ENCODE peak calls at places on chromosomes 7 and 10, in eight cellular contexts. One of them, this sample, is unnamed.

GRCh38 chr10:34297551-34298370 is 517.3 kb downstream of the PARD3 start:
- DNase-seq in SJCRH30: peak; percentile 57
- DNase-seq in neuronal stem cell: no peak
- DNase-seq in lower lobe of right lung: no peak
- DNase-seq in psoas muscle: no peak
- DNase-seq in Panc1: no peak
- DNase-seq in tibial nerve: no peak
- DNase-seq in colonic mucosa: peak; percentile 43
- DNase-seq in this sample: no peak

GRCh38 chr7:139292821-139293220 is 48.3 kb upstream of the FMC1 start:
- DNase-seq in psoas muscle: no peak
- DNase-seq in neuronal stem cell: no peak
- DNase-seq in colonic mucosa: no peak
- DNase-seq in SJCRH30: no peak
- DNase-seq in tibial nerve: no peak
- DNase-seq in Panc1: no peak
- DNase-seq in lower lobe of right lung: no peak
- DNase-seq in this sample: no peak

GRCh38 chr7:118974836-118975235 is 750.3 kb downstream of the ANKRD7 start:
- DNase-seq in SJCRH30: no peak
- DNase-seq in tibial nerve: no peak
- DNase-seq in lower lobe of right lung: no peak
- DNase-seq in colonic mucosa: no peak
- DNase-seq in neuronal stem cell: no peak
- DNase-seq in psoas muscle: no peak
- DNase-seq in Panc1: no peak
- DNase-seq in this sample: no peak

GRCh38 chr7:31971049-31971665 is 99.0 kb downstream of the PDE1C start:
- DNase-seq in neuronal stem cell: no peak
- DNase-seq in psoas muscle: no peak
- DNase-seq in SJCRH30: no peak
- DNase-seq in colonic mucosa: no peak
- DNase-seq in tibial nerve: no peak
- DNase-seq in lower lobe of right lung: no peak
- DNase-seq in Panc1: no peak
- DNase-seq in this sample: no peak

GRCh38 chr7:46930336-46930735 is 651.6 kb downstream of the TNS3 start:
- DNase-seq in colonic mucosa: no peak
- DNase-seq in lower lobe of right lung: no peak
- DNase-seq in tibial nerve: no peak
- DNase-seq in Panc1: peak; percentile 74
- DNase-seq in psoas muscle: peak; percentile 30
- DNase-seq in SJCRH30: no peak
- DNase-seq in neuronal stem cell: no peak
- DNase-seq in this sample: no peak

GRCh38 chr7:441713-442421 is 77.8 kb downstream of the PDGFA start:
- DNase-seq in psoas muscle: peak; percentile 56
- DNase-seq in lower lobe of right lung: no peak
- DNase-seq in colonic mucosa: no peak
- DNase-seq in tibial nerve: no peak
- DNase-seq in neuronal stem cell: no peak
- DNase-seq in SJCRH30: no peak
- DNase-seq in Panc1: no peak
- DNase-seq in this sample: no peak

GRCh38 chr7:16071246-16071857 is 350.0 kb downstream of the CRPPA start:
- DNase-seq in neuronal stem cell: peak; percentile 47
- DNase-seq in lower lobe of right lung: no peak
- DNase-seq in SJCRH30: no peak
- DNase-seq in psoas muscle: no peak
- DNase-seq in colonic mucosa: no peak
- DNase-seq in tibial nerve: no peak
- DNase-seq in Panc1: peak; percentile 39
- DNase-seq in this sample: no peak

GRCh38 chr7:31882187-31882586 is 188.0 kb downstream of the PDE1C start:
- DNase-seq in tibial nerve: no peak
- DNase-seq in neuronal stem cell: no peak
- DNase-seq in psoas muscle: no peak
- DNase-seq in SJCRH30: no peak
- DNase-seq in Panc1: no peak
- DNase-seq in lower lobe of right lung: no peak
- DNase-seq in colonic mucosa: no peak
- DNase-seq in this sample: no peak

GRCh38 chr7:131370523-131370968 is 42.9 kb downstream of the MKLN1 start:
- DNase-seq in tibial nerve: no peak
- DNase-seq in psoas muscle: no peak
- DNase-seq in Panc1: no peak
- DNase-seq in SJCRH30: peak; percentile 27
- DNase-seq in lower lobe of right lung: no peak
- DNase-seq in neuronal stem cell: no peak
- DNase-seq in colonic mucosa: no peak
- DNase-seq in this sample: no peak

GRCh38 chr7:33882040-33882800 is 23.1 kb upstream of the BMPER start:
- DNase-seq in neuronal stem cell: no peak
- DNase-seq in SJCRH30: no peak
- DNase-seq in Panc1: no peak
- DNase-seq in tibial nerve: no peak
- DNase-seq in colonic mucosa: peak; percentile 26
- DNase-seq in lower lobe of right lung: no peak
- DNase-seq in psoas muscle: peak; percentile 36
- DNase-seq in this sample: no peak

GRCh38 chr10:84783386-84783785 is 455.0 kb downstream of the CCSER2 start:
- DNase-seq in SJCRH30: no peak
- DNase-seq in tibial nerve: no peak
- DNase-seq in lower lobe of right lung: no peak
- DNase-seq in Panc1: peak; percentile 17
- DNase-seq in colonic mucosa: no peak
- DNase-seq in psoas muscle: no peak
- DNase-seq in neuronal stem cell: peak; percentile 39
- DNase-seq in this sample: no peak

GRCh38 chr7:158384746-158385145 is 202.9 kb downstream of the PTPRN2 start:
- DNase-seq in colonic mucosa: no peak
- DNase-seq in Panc1: no peak
- DNase-seq in SJCRH30: no peak
- DNase-seq in lower lobe of right lung: no peak
- DNase-seq in tibial nerve: no peak
- DNase-seq in neuronal stem cell: no peak
- DNase-seq in psoas muscle: no peak
- DNase-seq in this sample: no peak

GRCh38 chr7:72106405-72106804 is 305.7 kb downstream of the CALN1 start:
- DNase-seq in tibial nerve: no peak
- DNase-seq in lower lobe of right lung: no peak
- DNase-seq in neuronal stem cell: no peak
- DNase-seq in Panc1: no peak
- DNase-seq in psoas muscle: no peak
- DNase-seq in SJCRH30: no peak
- DNase-seq in colonic mucosa: no peak
- DNase-seq in this sample: no peak

GRCh38 chr7:110442386-110442837 is 648.5 kb upstream of the LRRN3 start:
- DNase-seq in neuronal stem cell: peak; percentile 21
- DNase-seq in psoas muscle: no peak
- DNase-seq in lower lobe of right lung: no peak
- DNase-seq in SJCRH30: peak; percentile 34
- DNase-seq in colonic mucosa: peak; percentile 17
- DNase-seq in tibial nerve: no peak
- DNase-seq in Panc1: peak; percentile 24
- DNase-seq in this sample: no peak

DNA sequence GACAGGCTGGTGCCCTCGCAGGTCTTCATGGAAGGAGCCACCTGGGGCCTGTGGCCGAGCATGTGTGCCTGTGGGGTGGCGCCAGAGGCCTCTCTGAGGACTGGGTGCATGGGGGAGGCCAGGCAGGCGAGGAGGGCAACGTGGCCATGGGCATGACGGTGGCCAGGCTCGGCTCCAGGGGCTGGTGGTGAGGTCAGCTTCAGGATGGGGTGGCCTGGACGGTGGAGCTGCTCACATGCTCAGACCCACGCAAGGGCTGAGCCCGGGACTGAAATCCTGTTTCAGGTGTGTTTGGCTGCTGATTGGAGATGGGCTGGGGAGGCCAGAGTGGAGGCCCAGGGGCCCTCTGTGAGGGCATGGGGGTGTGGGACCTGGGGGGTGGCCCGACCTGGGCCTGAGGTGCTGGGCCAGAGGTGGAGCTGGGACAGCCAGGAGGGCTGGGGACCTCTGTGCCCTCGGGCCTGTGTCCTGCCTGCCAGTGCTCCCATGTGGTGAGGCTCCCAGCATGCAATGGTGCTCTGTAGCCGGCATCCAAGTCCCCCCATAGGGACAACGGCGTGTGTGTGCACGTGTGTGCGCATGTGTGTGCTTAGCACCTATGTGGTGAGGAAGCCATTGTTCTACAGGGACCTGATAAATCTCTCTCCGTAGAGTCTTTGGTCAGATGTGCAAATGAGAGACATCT is 71.1 kb downstream of the INPP5A start:
- DNase-seq in Panc1: no peak
- DNase-seq in SJCRH30: no peak
- DNase-seq in colonic mucosa: no peak
- DNase-seq in psoas muscle: no peak
- DNase-seq in neuronal stem cell: no peak
- DNase-seq in tibial nerve: no peak
- DNase-seq in lower lobe of right lung: no peak
- DNase-seq in this sample: peak; percentile 10
- H3K4me1 ChIP-seq in Panc1: peaks cover 17% of the 10 kb centered on the region
- H3K4me1 ChIP-seq in SJCRH30: peaks cover 18% of the 10 kb centered on the region
- H3K4me1 ChIP-seq in colonic mucosa: no peaks in the 10 kb centered on the region
- H3K4me1 ChIP-seq in psoas muscle: peaks cover 20% of the 10 kb centered on the region
- H3K4me1 ChIP-seq in neuronal stem cell: no peaks in the 10 kb centered on the region
- H3K4me1 ChIP-seq in tibial nerve: peaks cover 13% of the 10 kb centered on the region
- H3K4me1 ChIP-seq in lower lobe of right lung: peaks cover 19% of the 10 kb centered on the region
- H3K4me1 ChIP-seq in this sample: no peaks in the 10 kb centered on the region

DNA sequence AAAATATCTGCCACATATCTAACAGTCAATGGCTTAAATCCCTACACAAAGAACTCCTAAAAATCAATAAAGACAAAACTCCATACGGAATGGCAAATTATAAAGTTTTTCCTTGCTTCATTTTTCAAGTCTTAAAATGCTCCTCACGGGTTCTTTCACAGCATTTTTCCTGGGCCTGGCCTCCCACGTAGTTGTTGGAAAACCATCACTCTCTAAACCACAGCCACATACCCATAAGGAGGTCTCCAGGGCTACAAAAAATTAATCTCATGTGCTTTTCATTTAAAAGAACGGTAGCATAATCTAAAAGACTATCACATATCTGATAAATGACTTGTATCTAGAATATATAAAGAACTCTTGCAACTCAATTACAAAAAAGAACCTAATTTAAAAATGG is 2.9 kb downstream of the COA1 start:
- DNase-seq in tibial nerve: no peak
- DNase-seq in SJCRH30: no peak
- DNase-seq in lower lobe of right lung: no peak
- DNase-seq in neuronal stem cell: no peak
- DNase-seq in psoas muscle: no peak
- DNase-seq in Panc1: no peak
- DNase-seq in colonic mucosa: no peak
- DNase-seq in this sample: no peak
- H3K4me1 ChIP-seq in tibial nerve: peaks cover 15% of the 10 kb centered on the region
- H3K4me1 ChIP-seq in SJCRH30: peaks cover 10% of the 10 kb centered on the region
- H3K4me1 ChIP-seq in lower lobe of right lung: peaks cover 21% of the 10 kb centered on the region
- H3K4me1 ChIP-seq in neuronal stem cell: peaks cover 2% of the 10 kb centered on the region
- H3K4me1 ChIP-seq in psoas muscle: peaks cover 50% of the 10 kb centered on the region
- H3K4me1 ChIP-seq in Panc1: peaks cover 13% of the 10 kb centered on the region
- H3K4me1 ChIP-seq in colonic mucosa: no peaks in the 10 kb centered on the region
- H3K4me1 ChIP-seq in this sample: no peaks in the 10 kb centered on the region

GRCh38 chr7:120990468-120991118 is 2.1 kb downstream of the CPED1 start:
- DNase-seq in tibial nerve: no peak
- DNase-seq in Panc1: no peak
- DNase-seq in neuronal stem cell: no peak
- DNase-seq in colonic mucosa: no peak
- DNase-seq in lower lobe of right lung: no peak
- DNase-seq in SJCRH30: no peak
- DNase-seq in psoas muscle: no peak
- DNase-seq in this sample: no peak
- H3K4me1 ChIP-seq in tibial nerve: peaks cover 3% of the 10 kb centered on the region
- H3K4me1 ChIP-seq in Panc1: no peaks in the 10 kb centered on the region
- H3K4me1 ChIP-seq in neuronal stem cell: peaks cover 6% of the 10 kb centered on the region
- H3K4me1 ChIP-seq in colonic mucosa: peaks cover 5% of the 10 kb centered on the region
- H3K4me1 ChIP-seq in lower lobe of right lung: peaks cover 41% of the 10 kb centered on the region
- H3K4me1 ChIP-seq in SJCRH30: peaks cover 8% of the 10 kb centered on the region
- H3K4me1 ChIP-seq in psoas muscle: peaks cover 30% of the 10 kb centered on the region
- H3K4me1 ChIP-seq in this sample: peaks cover 16% of the 10 kb centered on the region

GRCh38 chr10:80474920-80475319 is 20.8 kb downstream of the TSPAN14 start:
- DNase-seq in SJCRH30: no peak
- DNase-seq in colonic mucosa: no peak
- DNase-seq in psoas muscle: no peak
- DNase-seq in Panc1: no peak
- DNase-seq in tibial nerve: no peak
- DNase-seq in lower lobe of right lung: no peak
- DNase-seq in neuronal stem cell: no peak
- DNase-seq in this sample: no peak

GRCh38 chr10:80474597-80474910 is 20.4 kb downstream of the TSPAN14 start:
- DNase-seq in neuronal stem cell: no peak
- DNase-seq in psoas muscle: no peak
- DNase-seq in tibial nerve: no peak
- DNase-seq in colonic mucosa: no peak
- DNase-seq in Panc1: no peak
- DNase-seq in SJCRH30: no peak
- DNase-seq in lower lobe of right lung: no peak
- DNase-seq in this sample: no peak

GRCh38 chr10:80473096-80473657 is 19.1 kb downstream of the TSPAN14 start:
- DNase-seq in SJCRH30: no peak
- DNase-seq in psoas muscle: no peak
- DNase-seq in Panc1: no peak
- DNase-seq in lower lobe of right lung: no peak
- DNase-seq in neuronal stem cell: no peak
- DNase-seq in colonic mucosa: no peak
- DNase-seq in tibial nerve: no peak
- DNase-seq in this sample: no peak

GRCh38 chr10:80472234-80473095 is 18.4 kb downstream of the TSPAN14 start:
- DNase-seq in colonic mucosa: no peak
- DNase-seq in Panc1: no peak
- DNase-seq in SJCRH30: no peak
- DNase-seq in lower lobe of right lung: no peak
- DNase-seq in neuronal stem cell: no peak
- DNase-seq in psoas muscle: no peak
- DNase-seq in tibial nerve: no peak
- DNase-seq in this sample: no peak

DNA sequence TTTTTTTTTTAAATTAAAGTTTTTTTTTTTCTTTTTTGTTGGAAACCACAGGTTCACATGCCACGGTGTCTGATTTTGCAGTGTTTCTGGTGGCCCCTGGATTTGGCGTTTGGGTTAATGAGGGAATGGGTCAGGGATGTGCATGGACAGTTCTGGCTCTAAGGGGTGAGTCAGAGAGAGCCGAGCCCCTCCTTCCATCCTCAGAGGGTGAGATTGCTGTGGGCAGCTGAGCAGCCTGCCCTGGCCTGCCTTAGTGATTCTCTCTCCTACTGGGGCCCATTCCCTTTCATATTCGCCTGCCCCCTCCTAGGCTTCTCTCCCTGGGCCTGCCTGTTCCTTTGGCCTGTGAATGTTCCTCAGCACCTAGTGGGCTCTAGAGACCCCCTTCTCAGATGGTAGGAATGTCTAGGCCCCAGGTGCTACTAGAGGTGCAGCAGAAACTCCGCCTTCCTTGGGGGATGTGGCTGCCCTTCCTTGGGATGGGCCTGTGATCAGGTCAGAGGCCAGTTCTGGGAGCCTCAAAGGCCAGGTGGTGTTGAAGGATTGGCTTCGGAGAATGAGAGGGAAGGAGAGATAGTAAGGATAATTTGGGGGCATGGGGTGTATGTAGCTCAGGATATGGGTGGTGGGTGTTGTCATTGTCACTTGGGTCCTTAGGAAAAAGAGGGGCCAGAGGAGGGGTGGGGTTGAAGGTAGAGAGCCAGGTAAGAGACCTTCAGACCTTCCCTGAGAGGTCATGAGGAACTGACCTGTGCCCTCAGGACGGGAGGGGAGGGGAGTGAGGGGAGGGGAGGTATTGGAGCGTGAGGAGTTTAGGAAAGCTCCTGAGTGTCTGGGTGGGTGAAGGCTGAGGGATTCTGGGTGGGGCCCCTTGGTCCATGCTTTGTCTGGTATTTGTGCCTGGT is 19.8 kb downstream of the TSPAN14 start:
- DNase-seq in lower lobe of right lung: no peak
- DNase-seq in tibial nerve: no peak
- DNase-seq in SJCRH30: no peak
- DNase-seq in psoas muscle: no peak
- DNase-seq in neuronal stem cell: no peak
- DNase-seq in colonic mucosa: no peak
- DNase-seq in Panc1: no peak
- DNase-seq in this sample: no peak
- H3K4me1 ChIP-seq in lower lobe of right lung: peaks cover 89% of the 10 kb centered on the region
- H3K4me1 ChIP-seq in tibial nerve: peaks cover 76% of the 10 kb centered on the region
- H3K4me1 ChIP-seq in SJCRH30: peaks cover 10% of the 10 kb centered on the region
- H3K4me1 ChIP-seq in psoas muscle: peaks cover 20% of the 10 kb centered on the region
- H3K4me1 ChIP-seq in neuronal stem cell: peaks cover 9% of the 10 kb centered on the region
- H3K4me1 ChIP-seq in colonic mucosa: peaks cover 4% of the 10 kb centered on the region
- H3K4me1 ChIP-seq in Panc1: peaks cover 6% of the 10 kb centered on the region
- H3K4me1 ChIP-seq in this sample: no peaks in the 10 kb centered on the region